ENCODE peak calls at places on chromosomes 7 and 10, in seven cellular contexts. C, I, A, B, P, K and Y are unnamed samples.

GRCh38 chr10:89555688-89556445 is 20.5 kb upstream of the SLC16A12 start:
- DNase-seq in C (no peak), I (peak), A (no peak), B (no peak), P (no peak), K (peak), Y (no peak)

GRCh38 chr10:6062101-6062771 is at the start of gene IL2RA:
- DNase-seq in C (no peak), I (no peak), A (no peak), B (no peak), P (no peak), K (no peak), Y (peak)

GRCh38 chr10:98636921-98637329 is 190.2 kb upstream of the HPS1 start:
- DNase-seq in C (no peak), I (no peak), A (no peak), B (no peak), P (no peak), K (no peak), Y (no peak)

GRCh38 chr7:28580626-28581025 is 168.3 kb downstream of the CREB5 start:
- DNase-seq in C (no peak), I (no peak), A (no peak), B (no peak), P (no peak), K (no peak), Y (no peak)

GRCh38 chr7:154986200-154986599 is 16.7 kb downstream of the PAXIP1 start:
- DNase-seq in C (no peak), I (no peak), A (no peak), B (no peak), P (no peak), K (no peak), Y (no peak)

GRCh38 chr7:102252373-102252982 is 34.2 kb upstream of the SH2B2 start:
- DNase-seq in C (peak), I (no peak), A (no peak), B (no peak), P (no peak), K (no peak), Y (no peak)

GRCh38 chr10:75502389-75502788 is 71.0 kb downstream of the LRMDA start:
- DNase-seq in C (no peak), I (no peak), A (no peak), B (no peak), P (no peak), K (no peak), Y (no peak)

GRCh38 chr7:115128163-115128562 is 206.3 kb downstream of the MDFIC start:
- DNase-seq in C (no peak), I (no peak), A (no peak), B (no peak), P (no peak), K (no peak), Y (no peak)

GRCh38 chr10:79063661-79064490 is 4.9 kb upstream of the ZMIZ1 start:
- DNase-seq in C (peak), I (no peak), A (peak), B (peak), P (no peak), K (no peak), Y (no peak)

GRCh38 chr7:142153400-142153799 is 41.9 kb downstream of the MGAM2 start:
- DNase-seq in C (no peak), I (no peak), A (no peak), B (no peak), P (no peak), K (no peak), Y (no peak)
- TF ChIP-seq CTCF in C (peak), I (no peak), A (peak), B (no peak), P (no peak), K (no peak), Y (no peak)

GRCh38 chr10:19775286-19775685 is 40.9 kb upstream of the PLXDC2 start:
- DNase-seq in C (no peak), I (no peak), A (no peak), B (no peak), P (no peak), K (no peak), Y (no peak)
- H3K27ac ChIP-seq in C (no peak), I (no peak), A (no peak), B (no peak), P (no peak), K (no peak), Y (no peak)

GRCh38 chr10:29659770-29660097 is 25.0 kb upstream of the SVIL start:
- DNase-seq in C (no peak), I (no peak), A (no peak), B (no peak), P (no peak), K (no peak), Y (no peak)
- H3K4me3 ChIP-seq in C (no peak), I (no peak), A (no peak), B (no peak), P (peak), K (no peak), Y (no peak)

GRCh38 chr7:105734233-105734632 is 142.2 kb downstream of the ATXN7L1 start:
- DNase-seq in C (no peak), I (no peak), A (no peak), B (no peak), P (no peak), K (peak), Y (no peak)

GRCh38 chr7:105743351-105743812 is 133.0 kb downstream of the ATXN7L1 start:
- DNase-seq in C (no peak), I (no peak), A (no peak), B (no peak), P (no peak), K (no peak), Y (no peak)

GRCh38 chr7:105741993-105742392 is 134.4 kb downstream of the ATXN7L1 start:
- DNase-seq in C (no peak), I (no peak), A (no peak), B (no peak), P (no peak), K (no peak), Y (no peak)

GRCh38 chr7:105742787-105743186 is 133.6 kb downstream of the ATXN7L1 start:
- DNase-seq in C (no peak), I (no peak), A (no peak), B (no peak), P (no peak), K (no peak), Y (no peak)

DNA sequence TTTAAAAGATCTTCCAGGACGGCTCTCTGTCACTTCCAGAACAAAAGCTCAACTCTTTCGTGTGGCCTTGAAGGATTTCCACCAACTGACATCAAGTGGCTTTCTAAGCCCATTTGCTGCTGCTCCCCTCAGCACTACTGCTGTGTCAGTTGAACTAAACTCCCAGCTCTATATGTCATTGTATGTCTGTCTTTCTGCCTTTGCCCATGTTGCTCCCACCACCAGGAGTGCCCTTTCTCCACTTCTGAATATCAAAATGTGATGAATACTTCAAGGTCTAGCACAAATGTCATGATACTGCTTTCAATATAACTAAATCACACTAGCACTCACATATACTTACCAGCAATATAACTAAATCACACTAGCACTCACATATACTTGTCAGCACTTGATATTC is 138.3 kb downstream of the ATXN7L1 start:
- DNase-seq in C (no peak), I (no peak), A (no peak), B (no peak), P (no peak), K (no peak), Y (no peak)
- TF ChIP-seq CTCF in C (no peak), I (no peak), A (no peak), B (no peak), P (no peak), K (no peak), Y (no peak)

GRCh38 chr7:90574136-90574819 is 21.8 kb upstream of the CDK14 start:
- DNase-seq in C (no peak), I (peak), A (no peak), B (peak), P (no peak), K (peak), Y (no peak)
- H3K27ac ChIP-seq in C (no peak), I (peak), A (no peak), B (peak), P (no peak), K (no peak), Y (no peak)

GRCh38 chr7:19113855-19114590 is 3.4 kb downstream of the TWIST1 start:
- DNase-seq in C (no peak), I (peak), A (no peak), B (no peak), P (no peak), K (peak), Y (no peak)
- H3K4me3 ChIP-seq in C (no peak), I (peak), A (no peak), B (peak), P (peak), K (peak), Y (no peak)

GRCh38 chr7:135265637-135266036 is 32.0 kb downstream of the STRA8 start:
- DNase-seq in C (no peak), I (no peak), A (no peak), B (no peak), P (no peak), K (no peak), Y (no peak)
- TF ChIP-seq CTCF in C (no peak), I (no peak), A (no peak), B (no peak), P (no peak), K (no peak), Y (no peak)